ENCODE peak calls at places on chromosomes 6 and 20, in nine cellular contexts. N, W, C, K, D, E, S, Q and A are unnamed samples.

GRCh38 chr6:144349690-144350132 is 64.6 kb downstream of the UTRN start:
- DNase-seq in Q (no peak), C (no peak), N (peak), E (peak), S (peak), K (no peak), D (no peak), W (no peak), A (no peak)

GRCh38 chr6:116064626-116065025 is 3.9 kb upstream of the FRK start:
- DNase-seq in Q (no peak), D (no peak), W (no peak), S (no peak), K (no peak), N (no peak), C (no peak), E (no peak), A (no peak)

GRCh38 chr20:62030834-62031434 is 34.7 kb downstream of the TAF4 start:
- DNase-seq in C (no peak), D (no peak), Q (no peak), W (no peak), S (no peak), E (no peak), K (peak), N (no peak), A (no peak)

GRCh38 chr6:128822271-128822670 is 60.7 kb upstream of the LAMA2 start:
- DNase-seq in W (no peak), C (no peak), K (no peak), N (no peak), S (peak), Q (no peak), E (no peak), D (no peak), A (no peak)

GRCh38 chr20:23550227-23550626 is 18.1 kb downstream of the CST9L start:
- DNase-seq in N (no peak), Q (no peak), S (no peak), K (no peak), W (no peak), D (no peak), E (no peak), C (no peak), A (no peak)

GRCh38 chr6:105458552-105458951 is 55.7 kb upstream of the PREP start:
- DNase-seq in D (no peak), C (no peak), W (no peak), N (no peak), Q (no peak), E (no peak), K (no peak), S (no peak), A (no peak)

GRCh38 chr6:121932071-121933009 is 467.1 kb upstream of the HSF2 start:
- DNase-seq in S (peak), W (no peak), N (peak), C (no peak), E (no peak), Q (no peak), K (peak), D (no peak), A (no peak)

GRCh38 chr6:166815629-166816028 is 140.7 kb downstream of the RNASET2 start:
- DNase-seq in E (peak), N (no peak), Q (no peak), S (peak), K (peak), W (no peak), D (no peak), C (no peak), A (no peak)

GRCh38 chr6:110398778-110399177 is 16.6 kb downstream of the DDO start:
- DNase-seq in N (peak), K (no peak), D (no peak), C (no peak), S (peak), E (peak), W (no peak), Q (no peak), A (no peak)

GRCh38 chr6:103783344-103783743 is 1076.4 kb downstream of the HACE1 start:
- DNase-seq in K (no peak), S (peak), E (no peak), Q (peak), N (no peak), W (no peak), C (no peak), D (no peak), A (no peak)

GRCh38 chr6:11654876-11655275 is 117.3 kb downstream of the TMEM170B start:
- DNase-seq in E (no peak), Q (no peak), N (no peak), S (peak), D (no peak), C (no peak), W (no peak), K (no peak), A (no peak)

GRCh38 chr6:74073429-74073828 is 377.4 kb downstream of the CD109 start:
- DNase-seq in Q (no peak), W (no peak), D (no peak), S (peak), K (no peak), C (no peak), N (peak), E (no peak), A (no peak)

GRCh38 chr6:12324096-12324495 is 33.9 kb downstream of the EDN1 start:
- DNase-seq in K (peak), E (no peak), N (peak), C (no peak), S (peak), W (no peak), D (no peak), Q (no peak), A (no peak)

GRCh38 chr6:119672725-119673124 is 323.2 kb upstream of the MAN1A1 start:
- DNase-seq in E (no peak), C (no peak), K (peak), W (no peak), N (no peak), D (no peak), S (no peak), Q (peak), A (no peak)

GRCh38 chr6:3193102-3193837 is 34.2 kb downstream of the TUBB2B start:
- DNase-seq in Q (no peak), K (peak), E (no peak), D (peak), C (peak), N (no peak), W (no peak), S (no peak), A (no peak)

GRCh38 chr6:32288426-32288825 is 64.6 kb upstream of the NOTCH4 start:
- DNase-seq in D (no peak), Q (no peak), S (no peak), K (no peak), W (no peak), C (no peak), E (no peak), N (no peak), A (no peak)

GRCh38 chr6:20092071-20092566 is 120.2 kb downstream of the MBOAT1 start:
- DNase-seq in S (peak), W (no peak), K (peak), C (no peak), E (peak), N (peak), Q (peak), D (no peak), A (no peak)

GRCh38 chr6:134379086-134379485 is 61.2 kb upstream of the SGK1 start:
- DNase-seq in C (no peak), D (no peak), S (no peak), N (no peak), E (no peak), K (peak), W (no peak), Q (peak), A (no peak)

GRCh38 chr6:74879234-74879633 is 326.6 kb downstream of the COL12A1 start:
- DNase-seq in D (no peak), Q (no peak), C (no peak), K (no peak), S (peak), N (peak), E (no peak), W (no peak), A (no peak)

GRCh38 chr20:917416-917815 is 1.3 kb upstream of the ANGPT4 start:
- DNase-seq in S (no peak), N (no peak), C (no peak), D (no peak), Q (no peak), W (no peak), K (no peak), E (no peak), A (no peak)

GRCh38 chr20:59004493-59004762 is 2.6 kb downstream of the CTSZ start:
- DNase-seq in E (no peak), D (no peak), C (no peak), N (no peak), S (no peak), Q (no peak), K (no peak), W (no peak), A (no peak)

GRCh38 chr6:7112741-7113313 is 5.1 kb downstream of the RREB1 start:
- DNase-seq in Q (peak), C (no peak), E (peak), W (peak), N (no peak), S (no peak), K (peak), D (no peak), A (no peak)

GRCh38 chr6:99905209-99906106 is 88.6 kb downstream of the MCHR2 start:
- DNase-seq in W (no peak), Q (peak), N (peak), S (peak), K (peak), C (no peak), D (no peak), E (peak), A (no peak)

GRCh38 chr20:54244113-54244512 is 36.2 kb downstream of the PFDN4 start:
- DNase-seq in E (no peak), Q (no peak), D (no peak), S (no peak), K (no peak), W (no peak), C (no peak), N (no peak), A (no peak)

GRCh38 chr6:33803571-33804053 is at the start of gene MLN:
- DNase-seq in D (no peak), W (no peak), E (no peak), S (no peak), K (no peak), C (no peak), Q (no peak), N (no peak), A (no peak)

GRCh38 chr6:28757429-28758045 is 166.2 kb downstream of the TRIM27 start:
- DNase-seq in W (no peak), K (peak), N (no peak), C (no peak), E (no peak), D (no peak), Q (no peak), S (peak), A (no peak)

GRCh38 chr6:148464319-148465010 is 121.8 kb downstream of the SASH1 start:
- DNase-seq in Q (peak), E (peak), D (peak), C (peak), K (peak), N (peak), S (peak), W (peak), A (peak)